ENCODE peak calls at places on chromosome 13, in eight cellular contexts. One of them, this sample, is unnamed.

GRCh38 chr13:49935171-49936084 is 712 bp downstream of the SPRYD7 start:
- DNase-seq in fibroblast of lung: peak; percentile 51
- DNase-seq in T-helper 1 cell: peak; percentile 20
- DNase-seq in activated B cell treated with CpG ODN at 0.5 μM for 24 hours: no peak
- DNase-seq in DMS 273 treated with DMSO at 0.1 percent for 48 hours: no peak
- DNase-seq in activated naive CD8-positive, alpha-beta T cell treated with anti-CD3 and anti-CD28 coated beads for 36 hours: peak; percentile 41
- DNase-seq in stimulated activated CD4-positive, alpha-beta T cell treated with anti-CD3 and anti-CD28 coated beads, TNF-alpha, amount 100 ng/mL, for 48 hours: no peak
- DNase-seq in HT1080: peak; percentile 74
- DNase-seq in this sample: peak; percentile 65

GRCh38 chr13:45925151-45925550 is 73.6 kb upstream of the SIAH3 start:
- DNase-seq in activated B cell treated with CpG ODN at 0.5 μM for 24 hours: no peak
- DNase-seq in fibroblast of lung: peak; percentile 5
- DNase-seq in HT1080: no peak
- DNase-seq in T-helper 1 cell: no peak
- DNase-seq in activated naive CD8-positive, alpha-beta T cell treated with anti-CD3 and anti-CD28 coated beads for 36 hours: no peak
- DNase-seq in DMS 273 treated with DMSO at 0.1 percent for 48 hours: no peak
- DNase-seq in stimulated activated CD4-positive, alpha-beta T cell treated with anti-CD3 and anti-CD28 coated beads, TNF-alpha, amount 100 ng/mL, for 48 hours: no peak
- DNase-seq in this sample: no peak

GRCh38 chr13:33542309-33543088 is 256.9 kb upstream of the STARD13 start:
- DNase-seq in HT1080: peak; percentile 99
- DNase-seq in activated naive CD8-positive, alpha-beta T cell treated with anti-CD3 and anti-CD28 coated beads for 36 hours: peak; percentile 99
- DNase-seq in DMS 273 treated with DMSO at 0.1 percent for 48 hours: peak; percentile 97
- DNase-seq in activated B cell treated with CpG ODN at 0.5 μM for 24 hours: peak; percentile 98
- DNase-seq in T-helper 1 cell: peak; percentile 99
- DNase-seq in stimulated activated CD4-positive, alpha-beta T cell treated with anti-CD3 and anti-CD28 coated beads, TNF-alpha, amount 100 ng/mL, for 48 hours: peak; percentile 97
- DNase-seq in fibroblast of lung: peak; percentile 99
- DNase-seq in this sample: peak; percentile 99

GRCh38 chr13:69737129-69737935 is 370.3 kb upstream of the ATXN8OS start:
- DNase-seq in activated naive CD8-positive, alpha-beta T cell treated with anti-CD3 and anti-CD28 coated beads for 36 hours: no peak
- DNase-seq in DMS 273 treated with DMSO at 0.1 percent for 48 hours: no peak
- DNase-seq in stimulated activated CD4-positive, alpha-beta T cell treated with anti-CD3 and anti-CD28 coated beads, TNF-alpha, amount 100 ng/mL, for 48 hours: no peak
- DNase-seq in activated B cell treated with CpG ODN at 0.5 μM for 24 hours: no peak
- DNase-seq in HT1080: no peak
- DNase-seq in T-helper 1 cell: no peak
- DNase-seq in fibroblast of lung: no peak
- DNase-seq in this sample: peak; percentile 21

GRCh38 chr13:45521292-45521691 is 56.6 kb downstream of the COG3 start:
- DNase-seq in activated naive CD8-positive, alpha-beta T cell treated with anti-CD3 and anti-CD28 coated beads for 36 hours: no peak
- DNase-seq in T-helper 1 cell: no peak
- DNase-seq in DMS 273 treated with DMSO at 0.1 percent for 48 hours: no peak
- DNase-seq in fibroblast of lung: peak; percentile 60
- DNase-seq in HT1080: peak; percentile 83
- DNase-seq in stimulated activated CD4-positive, alpha-beta T cell treated with anti-CD3 and anti-CD28 coated beads, TNF-alpha, amount 100 ng/mL, for 48 hours: no peak
- DNase-seq in activated B cell treated with CpG ODN at 0.5 μM for 24 hours: no peak
- DNase-seq in this sample: peak; percentile 40

GRCh38 chr13:85806553-85807175 is 7.4 kb upstream of the SLITRK6 start:
- DNase-seq in stimulated activated CD4-positive, alpha-beta T cell treated with anti-CD3 and anti-CD28 coated beads, TNF-alpha, amount 100 ng/mL, for 48 hours: no peak
- DNase-seq in activated B cell treated with CpG ODN at 0.5 μM for 24 hours: no peak
- DNase-seq in T-helper 1 cell: peak; percentile 8
- DNase-seq in DMS 273 treated with DMSO at 0.1 percent for 48 hours: peak; percentile 4
- DNase-seq in fibroblast of lung: peak; percentile 85
- DNase-seq in activated naive CD8-positive, alpha-beta T cell treated with anti-CD3 and anti-CD28 coated beads for 36 hours: no peak
- DNase-seq in HT1080: peak; percentile 34
- DNase-seq in this sample: peak; percentile 64

GRCh38 chr13:22740264-22740663 is 440.5 kb upstream of the SGCG start:
- DNase-seq in fibroblast of lung: peak; percentile 30
- DNase-seq in DMS 273 treated with DMSO at 0.1 percent for 48 hours: no peak
- DNase-seq in T-helper 1 cell: no peak
- DNase-seq in activated naive CD8-positive, alpha-beta T cell treated with anti-CD3 and anti-CD28 coated beads for 36 hours: no peak
- DNase-seq in HT1080: no peak
- DNase-seq in activated B cell treated with CpG ODN at 0.5 μM for 24 hours: no peak
- DNase-seq in stimulated activated CD4-positive, alpha-beta T cell treated with anti-CD3 and anti-CD28 coated beads, TNF-alpha, amount 100 ng/mL, for 48 hours: no peak
- DNase-seq in this sample: no peak

GRCh38 chr13:111390522-111391270 is 70.3 kb downstream of the TEX29 start:
- DNase-seq in T-helper 1 cell: no peak
- DNase-seq in activated B cell treated with CpG ODN at 0.5 μM for 24 hours: no peak
- DNase-seq in activated naive CD8-positive, alpha-beta T cell treated with anti-CD3 and anti-CD28 coated beads for 36 hours: no peak
- DNase-seq in DMS 273 treated with DMSO at 0.1 percent for 48 hours: no peak
- DNase-seq in stimulated activated CD4-positive, alpha-beta T cell treated with anti-CD3 and anti-CD28 coated beads, TNF-alpha, amount 100 ng/mL, for 48 hours: no peak
- DNase-seq in fibroblast of lung: no peak
- DNase-seq in HT1080: no peak
- DNase-seq in this sample: no peak

GRCh38 chr13:112592647-112593046 is 4.7 kb upstream of the TUBGCP3 start:
- DNase-seq in T-helper 1 cell: no peak
- DNase-seq in activated B cell treated with CpG ODN at 0.5 μM for 24 hours: no peak
- DNase-seq in fibroblast of lung: no peak
- DNase-seq in HT1080: no peak
- DNase-seq in activated naive CD8-positive, alpha-beta T cell treated with anti-CD3 and anti-CD28 coated beads for 36 hours: no peak
- DNase-seq in DMS 273 treated with DMSO at 0.1 percent for 48 hours: no peak
- DNase-seq in stimulated activated CD4-positive, alpha-beta T cell treated with anti-CD3 and anti-CD28 coated beads, TNF-alpha, amount 100 ng/mL, for 48 hours: no peak
- DNase-seq in this sample: no peak

GRCh38 chr13:31209172-31209818 is 9.5 kb downstream of the B3GLCT start:
- DNase-seq in T-helper 1 cell: no peak
- DNase-seq in HT1080: no peak
- DNase-seq in activated naive CD8-positive, alpha-beta T cell treated with anti-CD3 and anti-CD28 coated beads for 36 hours: no peak
- DNase-seq in stimulated activated CD4-positive, alpha-beta T cell treated with anti-CD3 and anti-CD28 coated beads, TNF-alpha, amount 100 ng/mL, for 48 hours: no peak
- DNase-seq in fibroblast of lung: peak; percentile 46
- DNase-seq in activated B cell treated with CpG ODN at 0.5 μM for 24 hours: no peak
- DNase-seq in DMS 273 treated with DMSO at 0.1 percent for 48 hours: peak; percentile 90
- DNase-seq in this sample: peak; percentile 80

GRCh38 chr13:23960566-23961156 is 63.4 kb upstream of the C1QTNF9B start:
- DNase-seq in DMS 273 treated with DMSO at 0.1 percent for 48 hours: no peak
- DNase-seq in activated naive CD8-positive, alpha-beta T cell treated with anti-CD3 and anti-CD28 coated beads for 36 hours: no peak
- DNase-seq in fibroblast of lung: peak; percentile 63
- DNase-seq in HT1080: peak; percentile 49
- DNase-seq in stimulated activated CD4-positive, alpha-beta T cell treated with anti-CD3 and anti-CD28 coated beads, TNF-alpha, amount 100 ng/mL, for 48 hours: no peak
- DNase-seq in T-helper 1 cell: peak; percentile 41
- DNase-seq in activated B cell treated with CpG ODN at 0.5 μM for 24 hours: no peak
- DNase-seq in this sample: peak; percentile 74

GRCh38 chr13:51585234-51585672 is 991 bp downstream of the WDFY2 start:
- DNase-seq in stimulated activated CD4-positive, alpha-beta T cell treated with anti-CD3 and anti-CD28 coated beads, TNF-alpha, amount 100 ng/mL, for 48 hours: no peak
- DNase-seq in fibroblast of lung: peak; percentile 40
- DNase-seq in HT1080: no peak
- DNase-seq in T-helper 1 cell: no peak
- DNase-seq in activated B cell treated with CpG ODN at 0.5 μM for 24 hours: no peak
- DNase-seq in activated naive CD8-positive, alpha-beta T cell treated with anti-CD3 and anti-CD28 coated beads for 36 hours: no peak
- DNase-seq in DMS 273 treated with DMSO at 0.1 percent for 48 hours: no peak
- DNase-seq in this sample: peak; percentile 48

GRCh38 chr13:73335226-73335625 is 276.4 kb downstream of the KLF5 start:
- DNase-seq in stimulated activated CD4-positive, alpha-beta T cell treated with anti-CD3 and anti-CD28 coated beads, TNF-alpha, amount 100 ng/mL, for 48 hours: no peak
- DNase-seq in activated B cell treated with CpG ODN at 0.5 μM for 24 hours: no peak
- DNase-seq in HT1080: peak; percentile 84
- DNase-seq in T-helper 1 cell: peak; percentile 35
- DNase-seq in DMS 273 treated with DMSO at 0.1 percent for 48 hours: no peak
- DNase-seq in activated naive CD8-positive, alpha-beta T cell treated with anti-CD3 and anti-CD28 coated beads for 36 hours: no peak
- DNase-seq in fibroblast of lung: peak; percentile 67
- DNase-seq in this sample: no peak

GRCh38 chr13:32553720-32554119 is 15.1 kb upstream of the N4BP2L2 start:
- DNase-seq in T-helper 1 cell: no peak
- DNase-seq in fibroblast of lung: no peak
- DNase-seq in activated B cell treated with CpG ODN at 0.5 μM for 24 hours: no peak
- DNase-seq in stimulated activated CD4-positive, alpha-beta T cell treated with anti-CD3 and anti-CD28 coated beads, TNF-alpha, amount 100 ng/mL, for 48 hours: no peak
- DNase-seq in HT1080: no peak
- DNase-seq in activated naive CD8-positive, alpha-beta T cell treated with anti-CD3 and anti-CD28 coated beads for 36 hours: no peak
- DNase-seq in DMS 273 treated with DMSO at 0.1 percent for 48 hours: no peak
- DNase-seq in this sample: no peak

GRCh38 chr13:91308299-91308698 is 39.2 kb upstream of the MIR17HG start:
- DNase-seq in DMS 273 treated with DMSO at 0.1 percent for 48 hours: no peak
- DNase-seq in fibroblast of lung: no peak
- DNase-seq in activated B cell treated with CpG ODN at 0.5 μM for 24 hours: no peak
- DNase-seq in activated naive CD8-positive, alpha-beta T cell treated with anti-CD3 and anti-CD28 coated beads for 36 hours: no peak
- DNase-seq in stimulated activated CD4-positive, alpha-beta T cell treated with anti-CD3 and anti-CD28 coated beads, TNF-alpha, amount 100 ng/mL, for 48 hours: no peak
- DNase-seq in HT1080: no peak
- DNase-seq in T-helper 1 cell: no peak
- DNase-seq in this sample: no peak

GRCh38 chr13:73658639-73659038 is 475.6 kb downstream of the KLF12 start:
- DNase-seq in DMS 273 treated with DMSO at 0.1 percent for 48 hours: no peak
- DNase-seq in stimulated activated CD4-positive, alpha-beta T cell treated with anti-CD3 and anti-CD28 coated beads, TNF-alpha, amount 100 ng/mL, for 48 hours: no peak
- DNase-seq in activated B cell treated with CpG ODN at 0.5 μM for 24 hours: no peak
- DNase-seq in HT1080: no peak
- DNase-seq in T-helper 1 cell: no peak
- DNase-seq in activated naive CD8-positive, alpha-beta T cell treated with anti-CD3 and anti-CD28 coated beads for 36 hours: no peak
- DNase-seq in fibroblast of lung: no peak
- DNase-seq in this sample: no peak

GRCh38 chr13:25232937-25233515 is 54.3 kb downstream of the MTMR6 start:
- DNase-seq in fibroblast of lung: peak; percentile 43
- DNase-seq in activated naive CD8-positive, alpha-beta T cell treated with anti-CD3 and anti-CD28 coated beads for 36 hours: no peak
- DNase-seq in DMS 273 treated with DMSO at 0.1 percent for 48 hours: peak; percentile 37
- DNase-seq in stimulated activated CD4-positive, alpha-beta T cell treated with anti-CD3 and anti-CD28 coated beads, TNF-alpha, amount 100 ng/mL, for 48 hours: no peak
- DNase-seq in activated B cell treated with CpG ODN at 0.5 μM for 24 hours: no peak
- DNase-seq in HT1080: peak; percentile 53
- DNase-seq in T-helper 1 cell: peak; percentile 22
- DNase-seq in this sample: peak; percentile 50

GRCh38 chr13:24159921-24160324 is 597 bp upstream of the SPATA13 start:
- DNase-seq in fibroblast of lung: no peak
- DNase-seq in T-helper 1 cell: no peak
- DNase-seq in DMS 273 treated with DMSO at 0.1 percent for 48 hours: no peak
- DNase-seq in HT1080: no peak
- DNase-seq in stimulated activated CD4-positive, alpha-beta T cell treated with anti-CD3 and anti-CD28 coated beads, TNF-alpha, amount 100 ng/mL, for 48 hours: no peak
- DNase-seq in activated B cell treated with CpG ODN at 0.5 μM for 24 hours: no peak
- DNase-seq in activated naive CD8-positive, alpha-beta T cell treated with anti-CD3 and anti-CD28 coated beads for 36 hours: no peak
- DNase-seq in this sample: no peak

GRCh38 chr13:50026788-50027473 is 11.7 kb downstream of the KCNRG start:
- DNase-seq in DMS 273 treated with DMSO at 0.1 percent for 48 hours: no peak
- DNase-seq in activated naive CD8-positive, alpha-beta T cell treated with anti-CD3 and anti-CD28 coated beads for 36 hours: no peak
- DNase-seq in T-helper 1 cell: no peak
- DNase-seq in stimulated activated CD4-positive, alpha-beta T cell treated with anti-CD3 and anti-CD28 coated beads, TNF-alpha, amount 100 ng/mL, for 48 hours: no peak
- DNase-seq in activated B cell treated with CpG ODN at 0.5 μM for 24 hours: no peak
- DNase-seq in fibroblast of lung: no peak
- DNase-seq in HT1080: no peak
- DNase-seq in this sample: no peak

GRCh38 chr13:44815507-44816074 is 173.7 kb downstream of the NUFIP1 start:
- DNase-seq in DMS 273 treated with DMSO at 0.1 percent for 48 hours: no peak
- DNase-seq in T-helper 1 cell: peak; percentile 8
- DNase-seq in activated naive CD8-positive, alpha-beta T cell treated with anti-CD3 and anti-CD28 coated beads for 36 hours: peak; percentile 27
- DNase-seq in HT1080: peak; percentile 95
- DNase-seq in stimulated activated CD4-positive, alpha-beta T cell treated with anti-CD3 and anti-CD28 coated beads, TNF-alpha, amount 100 ng/mL, for 48 hours: peak; percentile 7
- DNase-seq in fibroblast of lung: peak; percentile 92
- DNase-seq in activated B cell treated with CpG ODN at 0.5 μM for 24 hours: no peak
- DNase-seq in this sample: no peak

GRCh38 chr13:29858667-29859066 is 8.2 kb upstream of the UBL3 start:
- DNase-seq in activated B cell treated with CpG ODN at 0.5 μM for 24 hours: no peak
- DNase-seq in DMS 273 treated with DMSO at 0.1 percent for 48 hours: no peak
- DNase-seq in HT1080: no peak
- DNase-seq in activated naive CD8-positive, alpha-beta T cell treated with anti-CD3 and anti-CD28 coated beads for 36 hours: no peak
- DNase-seq in fibroblast of lung: no peak
- DNase-seq in stimulated activated CD4-positive, alpha-beta T cell treated with anti-CD3 and anti-CD28 coated beads, TNF-alpha, amount 100 ng/mL, for 48 hours: no peak
- DNase-seq in T-helper 1 cell: peak; percentile 24
- DNase-seq in this sample: no peak

GRCh38 chr13:107075576-107075975 is 507.6 kb upstream of the ARGLU1 start:
- DNase-seq in activated B cell treated with CpG ODN at 0.5 μM for 24 hours: no peak
- DNase-seq in stimulated activated CD4-positive, alpha-beta T cell treated with anti-CD3 and anti-CD28 coated beads, TNF-alpha, amount 100 ng/mL, for 48 hours: no peak
- DNase-seq in activated naive CD8-positive, alpha-beta T cell treated with anti-CD3 and anti-CD28 coated beads for 36 hours: no peak
- DNase-seq in T-helper 1 cell: no peak
- DNase-seq in DMS 273 treated with DMSO at 0.1 percent for 48 hours: no peak
- DNase-seq in fibroblast of lung: no peak
- DNase-seq in HT1080: no peak
- DNase-seq in this sample: no peak

GRCh38 chr13:29901714-29902631 is 51.6 kb upstream of the UBL3 start:
- DNase-seq in stimulated activated CD4-positive, alpha-beta T cell treated with anti-CD3 and anti-CD28 coated beads, TNF-alpha, amount 100 ng/mL, for 48 hours: no peak
- DNase-seq in activated B cell treated with CpG ODN at 0.5 μM for 24 hours: no peak
- DNase-seq in T-helper 1 cell: peak; percentile 40
- DNase-seq in HT1080: peak; percentile 88
- DNase-seq in fibroblast of lung: peak; percentile 96
- DNase-seq in activated naive CD8-positive, alpha-beta T cell treated with anti-CD3 and anti-CD28 coated beads for 36 hours: peak; percentile 20
- DNase-seq in DMS 273 treated with DMSO at 0.1 percent for 48 hours: peak; percentile 4
- DNase-seq in this sample: peak; percentile 71

GRCh38 chr13:110209950-110210603 is 96.9 kb downstream of the COL4A1 start:
- DNase-seq in HT1080: no peak
- DNase-seq in DMS 273 treated with DMSO at 0.1 percent for 48 hours: no peak
- DNase-seq in activated B cell treated with CpG ODN at 0.5 μM for 24 hours: no peak
- DNase-seq in T-helper 1 cell: no peak
- DNase-seq in activated naive CD8-positive, alpha-beta T cell treated with anti-CD3 and anti-CD28 coated beads for 36 hours: no peak
- DNase-seq in fibroblast of lung: no peak
- DNase-seq in stimulated activated CD4-positive, alpha-beta T cell treated with anti-CD3 and anti-CD28 coated beads, TNF-alpha, amount 100 ng/mL, for 48 hours: no peak
- DNase-seq in this sample: no peak

GRCh38 chr13:30803791-30804190 is 68.4 kb downstream of the ALOX5AP start:
- DNase-seq in activated naive CD8-positive, alpha-beta T cell treated with anti-CD3 and anti-CD28 coated beads for 36 hours: no peak
- DNase-seq in T-helper 1 cell: no peak
- DNase-seq in fibroblast of lung: no peak
- DNase-seq in activated B cell treated with CpG ODN at 0.5 μM for 24 hours: no peak
- DNase-seq in HT1080: no peak
- DNase-seq in DMS 273 treated with DMSO at 0.1 percent for 48 hours: no peak
- DNase-seq in stimulated activated CD4-positive, alpha-beta T cell treated with anti-CD3 and anti-CD28 coated beads, TNF-alpha, amount 100 ng/mL, for 48 hours: no peak
- DNase-seq in this sample: no peak

GRCh38 chr13:87311165-87311564 is 360.0 kb upstream of the SLITRK5 start:
- DNase-seq in T-helper 1 cell: no peak
- DNase-seq in HT1080: peak; percentile 39
- DNase-seq in DMS 273 treated with DMSO at 0.1 percent for 48 hours: no peak
- DNase-seq in stimulated activated CD4-positive, alpha-beta T cell treated with anti-CD3 and anti-CD28 coated beads, TNF-alpha, amount 100 ng/mL, for 48 hours: no peak
- DNase-seq in activated naive CD8-positive, alpha-beta T cell treated with anti-CD3 and anti-CD28 coated beads for 36 hours: no peak
- DNase-seq in activated B cell treated with CpG ODN at 0.5 μM for 24 hours: no peak
- DNase-seq in fibroblast of lung: peak; percentile 5
- DNase-seq in this sample: no peak

GRCh38 chr13:74056829-74057564 is 77.2 kb downstream of the KLF12 start:
- DNase-seq in T-helper 1 cell: no peak
- DNase-seq in fibroblast of lung: no peak
- DNase-seq in activated B cell treated with CpG ODN at 0.5 μM for 24 hours: no peak
- DNase-seq in DMS 273 treated with DMSO at 0.1 percent for 48 hours: no peak
- DNase-seq in stimulated activated CD4-positive, alpha-beta T cell treated with anti-CD3 and anti-CD28 coated beads, TNF-alpha, amount 100 ng/mL, for 48 hours: no peak
- DNase-seq in activated naive CD8-positive, alpha-beta T cell treated with anti-CD3 and anti-CD28 coated beads for 36 hours: no peak
- DNase-seq in HT1080: no peak
- DNase-seq in this sample: no peak

GRCh38 chr13:22114630-22115311 is 443.9 kb downstream of the FGF9 start:
- DNase-seq in T-helper 1 cell: peak; percentile 75
- DNase-seq in activated B cell treated with CpG ODN at 0.5 μM for 24 hours: no peak
- DNase-seq in HT1080: no peak
- DNase-seq in activated naive CD8-positive, alpha-beta T cell treated with anti-CD3 and anti-CD28 coated beads for 36 hours: peak; percentile 18
- DNase-seq in fibroblast of lung: peak; percentile 36
- DNase-seq in stimulated activated CD4-positive, alpha-beta T cell treated with anti-CD3 and anti-CD28 coated beads, TNF-alpha, amount 100 ng/mL, for 48 hours: no peak
- DNase-seq in DMS 273 treated with DMSO at 0.1 percent for 48 hours: no peak
- DNase-seq in this sample: peak; percentile 98

GRCh38 chr13:48530833-48531232 is 2.0 kb downstream of the RCBTB2 start:
- DNase-seq in activated B cell treated with CpG ODN at 0.5 μM for 24 hours: no peak
- DNase-seq in fibroblast of lung: no peak
- DNase-seq in DMS 273 treated with DMSO at 0.1 percent for 48 hours: no peak
- DNase-seq in HT1080: no peak
- DNase-seq in T-helper 1 cell: no peak
- DNase-seq in stimulated activated CD4-positive, alpha-beta T cell treated with anti-CD3 and anti-CD28 coated beads, TNF-alpha, amount 100 ng/mL, for 48 hours: no peak
- DNase-seq in activated naive CD8-positive, alpha-beta T cell treated with anti-CD3 and anti-CD28 coated beads for 36 hours: no peak
- DNase-seq in this sample: no peak

GRCh38 chr13:99572131-99572530 is 70.9 kb downstream of the TM9SF2 start:
- DNase-seq in activated B cell treated with CpG ODN at 0.5 μM for 24 hours: no peak
- DNase-seq in DMS 273 treated with DMSO at 0.1 percent for 48 hours: no peak
- DNase-seq in T-helper 1 cell: no peak
- DNase-seq in fibroblast of lung: no peak
- DNase-seq in HT1080: no peak
- DNase-seq in stimulated activated CD4-positive, alpha-beta T cell treated with anti-CD3 and anti-CD28 coated beads, TNF-alpha, amount 100 ng/mL, for 48 hours: no peak
- DNase-seq in activated naive CD8-positive, alpha-beta T cell treated with anti-CD3 and anti-CD28 coated beads for 36 hours: no peak
- DNase-seq in this sample: peak; percentile 8

GRCh38 chr13:113458218-113459065 is 5.2 kb upstream of the ADPRHL1 start:
- DNase-seq in DMS 273 treated with DMSO at 0.1 percent for 48 hours: no peak
- DNase-seq in activated naive CD8-positive, alpha-beta T cell treated with anti-CD3 and anti-CD28 coated beads for 36 hours: no peak
- DNase-seq in activated B cell treated with CpG ODN at 0.5 μM for 24 hours: no peak
- DNase-seq in HT1080: peak; percentile 10
- DNase-seq in stimulated activated CD4-positive, alpha-beta T cell treated with anti-CD3 and anti-CD28 coated beads, TNF-alpha, amount 100 ng/mL, for 48 hours: no peak
- DNase-seq in T-helper 1 cell: no peak
- DNase-seq in fibroblast of lung: peak; percentile 72
- DNase-seq in this sample: peak; percentile 65

GRCh38 chr13:20672772-20673171 is 30.7 kb upstream of the IL17D start:
- DNase-seq in stimulated activated CD4-positive, alpha-beta T cell treated with anti-CD3 and anti-CD28 coated beads, TNF-alpha, amount 100 ng/mL, for 48 hours: no peak
- DNase-seq in T-helper 1 cell: no peak
- DNase-seq in HT1080: no peak
- DNase-seq in activated naive CD8-positive, alpha-beta T cell treated with anti-CD3 and anti-CD28 coated beads for 36 hours: no peak
- DNase-seq in DMS 273 treated with DMSO at 0.1 percent for 48 hours: no peak
- DNase-seq in activated B cell treated with CpG ODN at 0.5 μM for 24 hours: no peak
- DNase-seq in fibroblast of lung: peak; percentile 20
- DNase-seq in this sample: no peak